ENCODE peak calls at places on chromosomes 2 and 18, in eight cellular contexts. M is amniotic stem cell; S is T-cell; U is stimulated activated CD8-positive, alpha-beta memory T cell treated with anti-CD3 and anti-CD28 coated beads, Interleukin-7, amount 100 ng/mL, for 4 hours; R is NCI-H446 treated with DMSO at 0.1 percent for 48 hours; J is A172; V is stimulated activated CD4-positive, alpha-beta T cell treated with anti-CD3 and anti-CD28 coated beads, Interleukin-15, amount 100 ng/mL, for 24 hours; G is transverse colon. N is an unnamed sample.

GRCh38 chr2:162244559-162245031 is 1.4 kb upstream of the FAP start:
- DNase-seq in J (peak; percentile 86), G (no peak), U (no peak), S (no peak), M (peak; percentile 68), R (no peak), V (no peak), N (no peak)

GRCh38 chr2:233460726-233461431 is 105.7 kb downstream of the USP40 start:
- DNase-seq in R (no peak), V (no peak), S (no peak), U (no peak), G (peak; percentile 54), M (no peak), J (no peak), N (no peak)

GRCh38 chr2:47656715-47657600 is 126.0 kb upstream of the MSH6 start:
- DNase-seq in G (no peak), J (peak; percentile 38), U (no peak), M (no peak), V (no peak), R (no peak), S (no peak), N (no peak)

GRCh38 chr2:201363857-201364560 is 6.9 kb upstream of the FLACC1 start:
- DNase-seq in J (peak; percentile 51), V (peak; percentile 18), R (peak; percentile 22), G (no peak), M (peak; percentile 8), U (no peak), S (peak; percentile 9), N (peak; percentile 72)

GRCh38 chr2:111710085-111710484 is 173.9 kb downstream of the ANAPC1 start:
- DNase-seq in M (no peak), S (no peak), U (no peak), R (no peak), V (no peak), G (no peak), J (no peak), N (no peak)

GRCh38 chr18:12325726-12326245 is 17.7 kb downstream of the TUBB6 start:
- DNase-seq in J (no peak), U (no peak), M (no peak), S (no peak), G (no peak), R (no peak), V (no peak), N (no peak)

GRCh38 chr2:174787485-174788205 is 23.4 kb upstream of the CHRNA1 start:
- DNase-seq in R (no peak), M (peak; percentile 97), V (no peak), J (peak; percentile 91), U (peak; percentile 7), G (no peak), S (no peak), N (no peak)

GRCh38 chr2:178306351-178307073 is 112.2 kb downstream of the OSBPL6 start:
- DNase-seq in U (no peak), S (no peak), R (no peak), G (peak; percentile 59), M (no peak), V (peak; percentile 40), J (peak; percentile 26), N (peak; percentile 62)

GRCh38 chr2:4539121-4539520 is 835.7 kb downstream of the DCDC2C start:
- DNase-seq in J (no peak), S (no peak), U (no peak), V (no peak), M (no peak), R (no peak), G (no peak), N (no peak)

GRCh38 chr2:4995466-4995865 is 696.7 kb upstream of the SOX11 start:
- DNase-seq in M (no peak), R (no peak), S (no peak), V (no peak), J (no peak), G (no peak), U (no peak), N (peak; percentile 32)

GRCh38 chr2:219416233-219416598 is 2.0 kb upstream of the DES start:
- DNase-seq in M (no peak), J (no peak), G (no peak), V (no peak), S (no peak), R (no peak), U (no peak), N (peak; percentile 36)

GRCh38 chr2:240319855-240320560 is 115.5 kb upstream of the GPC1 start:
- DNase-seq in S (no peak), V (no peak), J (peak; percentile 94), G (no peak), U (no peak), M (peak; percentile 8), R (no peak), N (peak; percentile 66)

GRCh38 chr2:239966029-239966847 is 58.9 kb downstream of the NDUFA10 start:
- DNase-seq in U (no peak), J (no peak), V (no peak), S (no peak), G (no peak), M (no peak), R (no peak), N (no peak)

GRCh38 chr2:138059967-138060635 is 95.8 kb downstream of the HNMT start:
- DNase-seq in S (no peak), M (no peak), U (no peak), V (no peak), J (peak; percentile 95), R (peak; percentile 57), G (no peak), N (peak; percentile 57)

GRCh38 chr2:172357442-172357841 is 69.9 kb upstream of the ITGA6 start:
- DNase-seq in U (no peak), G (no peak), V (no peak), R (no peak), J (no peak), S (no peak), M (no peak), N (no peak)

GRCh38 chr2:1505031-1505441 is 91.8 kb downstream of the TPO start:
- DNase-seq in U (no peak), S (no peak), J (no peak), V (no peak), M (no peak), G (no peak), R (no peak), N (no peak)

GRCh38 chr2:2590796-2591541 is 259.9 kb upstream of the MYT1L start:
- DNase-seq in J (no peak), G (no peak), M (no peak), R (peak; percentile 91), V (no peak), S (no peak), U (no peak), N (no peak)

GRCh38 chr2:101162561-101163330 is 11.6 kb upstream of the TBC1D8 start:
- DNase-seq in M (no peak), J (no peak), G (peak; percentile 50), R (no peak), S (no peak), V (no peak), U (no peak), N (peak; percentile 7)

GRCh38 chr18:75168654-75169053 is 40.3 kb downstream of the PTGR3 start:
- DNase-seq in V (no peak), R (no peak), S (no peak), M (no peak), U (no peak), J (no peak), G (no peak), N (no peak)

N was measured in A673.